ENCODE peak calls at places on chromosomes 7 and 10, in six cellular contexts. C is A549, Z is Panc1, U is HepG2, J is GM23338, L is K562. Q is an unnamed sample.

GRCh38 chr7:116912269-116912909 is 40.9 kb upstream of the ST7 start:
- DNase-seq in C (no peak), Z (no peak), U (no peak), J (no peak), L (no peak), Q (no peak)

GRCh38 chr7:132991615-132992587 is 90.0 kb downstream of the CHCHD3 start:
- DNase-seq in C (no peak), Z (no peak), U (no peak), J (peak; percentile 43), L (no peak), Q (no peak)

GRCh38 chr7:43771567-43771966 is 13.1 kb downstream of the BLVRA start:
- DNase-seq in C (no peak), Z (no peak), U (no peak), J (no peak), L (no peak), Q (no peak)

GRCh38 chr7:150404172-150404784 is 25.1 kb downstream of the ZNF775 start:
- DNase-seq in C (no peak), Z (no peak), U (no peak), J (no peak), L (peak; percentile 46), Q (no peak)

GRCh38 chr10:75944061-75944460 is 512.6 kb downstream of the LRMDA start:
- DNase-seq in C (no peak), Z (no peak), U (no peak), J (no peak), L (no peak), Q (no peak)

GRCh38 chr7:123712619-123713018 is 36.2 kb downstream of the WASL start:
- DNase-seq in C (no peak), Z (no peak), U (no peak), J (no peak), L (no peak), Q (no peak)

GRCh38 chr7:41007351-41007751 is 695.5 kb downstream of the INHBA start:
- DNase-seq in C (no peak), Z (no peak), U (no peak), J (no peak), L (no peak), Q (no peak)

GRCh38 chr10:97356318-97356914 is 21.9 kb upstream of the FRAT2 start:
- DNase-seq in C (no peak), Z (no peak), U (no peak), J (no peak), L (no peak), Q (no peak)

GRCh38 chr7:36708765-36709164 is 15.5 kb downstream of the AOAH start:
- DNase-seq in C (no peak), Z (no peak), U (no peak), J (no peak), L (no peak), Q (no peak)

GRCh38 chr7:90709501-90710465 is 113.7 kb downstream of the CDK14 start:
- DNase-seq in C (no peak), Z (no peak), U (no peak), J (no peak), L (no peak), Q (no peak)

GRCh38 chr10:98621630-98622029 is 174.9 kb upstream of the HPS1 start:
- DNase-seq in C (no peak), Z (no peak), U (no peak), J (peak; percentile 23), L (no peak), Q (no peak)

GRCh38 chr7:158097511-158098124 is 490.0 kb downstream of the PTPRN2 start:
- DNase-seq in C (no peak), Z (no peak), U (no peak), J (no peak), L (no peak), Q (no peak)

GRCh38 chr7:43589133-43589478 is 6.2 kb downstream of the STK17A start:
- DNase-seq in C (no peak), Z (no peak), U (no peak), J (no peak), L (no peak), Q (no peak)

GRCh38 chr7:19932549-19933249 is 159.3 kb upstream of the TMEM196 start:
- DNase-seq in C (no peak), Z (no peak), U (no peak), J (no peak), L (no peak), Q (no peak)

GRCh38 chr7:1329261-1329660 is 96.6 kb downstream of the UNCX start:
- DNase-seq in C (no peak), Z (no peak), U (no peak), J (no peak), L (no peak), Q (no peak)

GRCh38 chr10:86330778-86331763 is 35.5 kb downstream of the GRID1 start:
- DNase-seq in C (no peak), Z (no peak), U (no peak), J (no peak), L (no peak), Q (no peak)

DNA sequence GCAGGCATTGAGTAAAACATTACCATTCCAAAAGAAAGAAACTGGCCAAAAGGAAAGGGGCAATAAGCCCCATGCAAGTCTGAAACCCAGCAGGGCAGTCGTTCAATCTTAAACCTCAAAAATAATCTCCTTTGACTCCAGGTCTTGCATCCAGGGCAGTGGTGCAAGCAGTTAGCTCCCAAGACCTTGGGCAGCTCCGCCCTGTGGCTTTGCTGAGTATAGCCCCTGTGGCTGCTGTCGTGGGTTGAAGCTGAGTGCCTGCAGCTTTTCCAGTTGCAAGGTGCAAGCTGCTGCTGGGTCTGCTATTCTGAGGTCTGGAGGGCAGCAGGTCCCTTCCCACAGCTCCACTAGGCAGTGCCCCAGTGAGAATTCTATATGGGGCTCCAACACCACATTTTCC is 580.1 kb upstream of the AUTS2 start:
- DNase-seq in C (no peak), Z (no peak), U (no peak), J (peak; percentile 52), L (no peak), Q (no peak)
- TF ChIP-seq REST in C (no peak), Z (no peak), U (no peak), J (no peak), L (no peak), Q (no peak)

DNA sequence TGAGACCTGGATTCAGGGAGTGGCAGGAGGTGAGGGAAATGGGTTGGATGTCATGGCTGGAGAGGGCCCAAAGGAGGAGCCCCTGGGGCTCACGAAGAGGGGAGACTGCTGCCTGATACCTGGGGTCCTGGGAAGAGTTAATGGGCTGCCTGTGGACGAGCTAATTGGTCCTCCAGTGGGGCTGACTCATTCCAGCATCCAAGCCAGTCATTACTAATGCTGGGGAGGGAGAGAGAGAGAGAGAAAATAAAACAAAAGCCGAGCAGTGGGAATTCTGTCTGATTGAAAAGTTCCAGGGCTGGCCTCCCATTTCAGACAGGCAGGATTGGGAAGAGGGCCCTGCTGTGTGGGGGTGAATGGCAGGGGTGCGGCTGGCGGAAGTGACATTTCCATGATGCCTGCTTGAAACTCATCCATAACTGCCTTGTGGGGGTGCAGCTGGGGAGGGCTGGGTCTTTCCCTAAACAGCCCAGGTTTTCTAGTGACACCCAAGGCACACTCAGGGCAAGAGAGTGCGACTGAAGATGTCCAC is 297.8 kb downstream of the RPS24 start:
- DNase-seq in C (no peak), Z (no peak), U (no peak), J (no peak), L (no peak), Q (no peak)
- TF ChIP-seq REST in C (no peak), Z (no peak), U (no peak), J (no peak), L (no peak), Q (no peak)

DNA sequence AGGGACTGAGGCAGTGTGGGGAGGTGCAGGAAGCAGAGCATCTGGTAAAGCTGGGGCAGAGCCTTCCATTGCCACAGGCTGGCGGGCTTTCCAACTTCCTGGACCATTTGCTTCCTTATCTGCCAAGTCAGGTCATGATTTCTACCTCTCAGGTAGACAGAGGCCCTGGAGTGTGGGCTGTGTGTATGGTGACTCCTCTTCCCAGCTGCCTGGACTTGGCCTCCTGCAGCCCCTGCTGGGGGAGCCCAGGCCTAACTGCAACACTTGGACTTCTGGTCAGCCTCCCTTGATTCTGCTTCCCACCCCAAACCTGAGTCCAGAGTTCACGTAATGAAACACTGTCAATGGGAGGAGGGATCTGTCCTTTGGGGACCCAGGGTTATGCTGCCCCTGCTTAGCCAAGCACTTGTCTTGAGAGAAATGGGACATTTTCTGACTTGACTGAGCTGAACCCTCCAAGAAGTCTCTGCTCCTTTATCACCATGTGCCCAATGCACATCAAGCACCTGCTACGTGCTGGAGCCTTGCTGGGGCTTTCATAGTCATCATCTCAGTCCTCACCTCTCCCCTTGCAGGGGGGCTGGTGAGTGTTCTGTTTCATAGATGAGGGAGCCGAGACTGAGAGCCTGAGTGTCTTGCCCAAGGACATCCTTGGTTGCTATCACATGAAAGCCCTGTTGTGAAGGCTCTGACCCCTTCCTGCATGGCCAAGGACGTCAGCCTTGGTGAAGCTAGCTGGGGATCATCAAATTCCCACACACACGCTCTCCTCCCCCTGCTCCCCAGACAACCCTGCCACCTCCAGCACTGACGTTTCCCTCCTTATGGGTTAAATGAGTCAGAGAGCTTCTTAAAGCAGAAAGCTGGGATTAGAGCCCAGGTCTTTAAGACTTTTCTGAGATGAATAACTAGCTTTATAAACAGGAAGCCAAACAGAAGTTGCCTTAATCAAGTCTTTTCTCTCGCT is 3.4 kb downstream of the CLEC2L start:
- DNase-seq in C (no peak), Z (no peak), U (no peak), J (no peak), L (no peak), Q (no peak)
- TF ChIP-seq REST in C (no peak), Z (no peak), U (no peak), J (no peak), L (no peak), Q (no peak)

GRCh38 chr7:29255839-29256782 is 61.5 kb downstream of the CHN2 start:
- DNase-seq in C (no peak), Z (no peak), U (no peak), J (no peak), L (no peak), Q (no peak)

GRCh38 chr7:29258951-29259350 is 64.4 kb downstream of the CHN2 start:
- DNase-seq in C (no peak), Z (no peak), U (no peak), J (no peak), L (no peak), Q (no peak)

GRCh38 chr7:29255199-29255838 is 60.7 kb downstream of the CHN2 start:
- DNase-seq in C (no peak), Z (no peak), U (no peak), J (no peak), L (no peak), Q (no peak)

GRCh38 chr7:29253225-29253624 is 58.6 kb downstream of the CHN2 start:
- DNase-seq in C (no peak), Z (no peak), U (no peak), J (no peak), L (no peak), Q (no peak)

DNA sequence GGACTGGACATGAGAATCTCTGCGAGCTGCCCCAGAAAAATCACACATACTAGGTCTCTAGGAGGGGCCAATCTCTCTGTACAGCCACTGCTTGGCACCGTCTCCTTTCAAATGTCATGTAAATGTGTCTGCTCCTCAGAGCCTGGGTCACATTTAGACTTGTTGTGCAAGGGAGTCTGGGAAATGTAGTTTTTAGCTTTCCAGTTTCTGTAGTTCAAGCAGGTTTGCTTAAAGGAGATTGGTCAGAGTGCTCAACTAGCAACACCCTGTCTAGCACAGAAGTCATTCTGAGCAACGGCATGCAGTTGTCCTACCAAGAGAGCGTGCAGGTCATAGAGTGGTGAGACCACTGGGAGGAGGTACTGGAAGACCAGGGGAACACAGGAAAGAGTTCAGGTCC is 60.1 kb downstream of the CHN2 start:
- DNase-seq in C (no peak), Z (no peak), U (no peak), J (peak; percentile 77), L (no peak), Q (no peak)
- TF ChIP-seq REST in C (no peak), Z (no peak), U (no peak), J (no peak), L (no peak), Q (no peak)

GRCh38 chr10:48523820-48524758 is 80.8 kb downstream of the ARHGAP22 start:
- DNase-seq in C (peak; percentile 43), Z (no peak), U (no peak), J (peak; percentile 75), L (peak; percentile 85), Q (peak; percentile 43)
- TF ChIP-seq REST in C (no peak), Z (no peak), U (no peak), J (no peak), L (no peak), Q (no peak)